ENCODE peak calls at places on chromosomes 2 and 18, in six cellular contexts. One of them, this sample, is unnamed.
A peak's percentile ranks its signal among the peaks of the same experiment; 100 is the strongest.

GRCh38 chr2:58436842-58437241 is 195.7 kb upstream of the FANCL start:
- DNase-seq in heart right ventricle: no peak
- DNase-seq in GM23338: no peak
- DNase-seq in CD8-positive, alpha-beta T cell: no peak
- DNase-seq in pancreas: no peak
- DNase-seq in cardiac muscle cell: no peak
- DNase-seq in this sample: no peak

GRCh38 chr2:1546023-1546591 is 132.8 kb downstream of the TPO start:
- DNase-seq in heart right ventricle: peak; percentile 33
- DNase-seq in CD8-positive, alpha-beta T cell: peak; percentile 20
- DNase-seq in GM23338: peak; percentile 75
- DNase-seq in pancreas: no peak
- DNase-seq in cardiac muscle cell: peak; percentile 69
- DNase-seq in this sample: no peak

GRCh38 chr2:99935662-99936061 is 206.7 kb downstream of the AFF3 start:
- DNase-seq in CD8-positive, alpha-beta T cell: no peak
- DNase-seq in heart right ventricle: no peak
- DNase-seq in GM23338: no peak
- DNase-seq in cardiac muscle cell: no peak
- DNase-seq in pancreas: no peak
- DNase-seq in this sample: no peak

GRCh38 chr2:88638743-88639142 is 11.5 kb upstream of the EIF2AK3 start:
- DNase-seq in pancreas: no peak
- DNase-seq in heart right ventricle: no peak
- DNase-seq in cardiac muscle cell: peak; percentile 40
- DNase-seq in CD8-positive, alpha-beta T cell: no peak
- DNase-seq in GM23338: no peak
- DNase-seq in this sample: no peak

GRCh38 chr2:230325316-230326243 is 1.4 kb upstream of the SP140L start:
- DNase-seq in cardiac muscle cell: no peak
- DNase-seq in heart right ventricle: no peak
- DNase-seq in pancreas: no peak
- DNase-seq in GM23338: no peak
- DNase-seq in CD8-positive, alpha-beta T cell: no peak
- DNase-seq in this sample: no peak

GRCh38 chr2:234427081-234428058 is 69.5 kb downstream of the ARL4C start:
- DNase-seq in pancreas: no peak
- DNase-seq in heart right ventricle: no peak
- DNase-seq in GM23338: peak; percentile 93
- DNase-seq in CD8-positive, alpha-beta T cell: peak; percentile 27
- DNase-seq in cardiac muscle cell: peak; percentile 92
- DNase-seq in this sample: no peak

GRCh38 chr18:23053756-23054457 is 81.4 kb upstream of the CABLES1 start:
- DNase-seq in pancreas: no peak
- DNase-seq in CD8-positive, alpha-beta T cell: no peak
- DNase-seq in cardiac muscle cell: peak; percentile 73
- DNase-seq in GM23338: peak; percentile 92
- DNase-seq in heart right ventricle: no peak
- DNase-seq in this sample: no peak

GRCh38 chr2:238731961-238732360 is 115.9 kb upstream of the TWIST2 start:
- DNase-seq in GM23338: no peak
- DNase-seq in pancreas: no peak
- DNase-seq in heart right ventricle: no peak
- DNase-seq in cardiac muscle cell: peak; percentile 65
- DNase-seq in CD8-positive, alpha-beta T cell: no peak
- DNase-seq in this sample: no peak

GRCh38 chr2:203580846-203581245 is 45.7 kb upstream of the RAPH1 start:
- DNase-seq in cardiac muscle cell: no peak
- DNase-seq in heart right ventricle: no peak
- DNase-seq in pancreas: no peak
- DNase-seq in GM23338: no peak
- DNase-seq in CD8-positive, alpha-beta T cell: no peak
- DNase-seq in this sample: no peak

GRCh38 chr2:186852508-186852907 is 3.5 kb upstream of the ZSWIM2 start:
- DNase-seq in pancreas: no peak
- DNase-seq in GM23338: no peak
- DNase-seq in CD8-positive, alpha-beta T cell: no peak
- DNase-seq in heart right ventricle: no peak
- DNase-seq in cardiac muscle cell: no peak
- DNase-seq in this sample: no peak

GRCh38 chr2:32356735-32357544 is at the start of gene BIRC6:
- DNase-seq in GM23338: peak; percentile 97
- DNase-seq in cardiac muscle cell: peak; percentile 98
- DNase-seq in CD8-positive, alpha-beta T cell: peak; percentile 93
- DNase-seq in pancreas: peak; percentile 99
- DNase-seq in heart right ventricle: peak; percentile 98
- DNase-seq in this sample: peak; percentile 96

GRCh38 chr2:106343274-106343673 is 124.9 kb downstream of the RGPD3 start:
- DNase-seq in cardiac muscle cell: no peak
- DNase-seq in heart right ventricle: no peak
- DNase-seq in GM23338: no peak
- DNase-seq in pancreas: no peak
- DNase-seq in CD8-positive, alpha-beta T cell: no peak
- DNase-seq in this sample: no peak

GRCh38 chr18:68244786-68245185 is 470.1 kb downstream of the TMX3 start:
- DNase-seq in heart right ventricle: no peak
- DNase-seq in CD8-positive, alpha-beta T cell: no peak
- DNase-seq in cardiac muscle cell: peak; percentile 29
- DNase-seq in GM23338: no peak
- DNase-seq in pancreas: no peak
- DNase-seq in this sample: no peak

GRCh38 chr2:96409543-96410184 is 74.1 kb downstream of the NCAPH start:
- DNase-seq in heart right ventricle: peak; percentile 18
- DNase-seq in GM23338: no peak
- DNase-seq in pancreas: peak; percentile 51
- DNase-seq in cardiac muscle cell: peak; percentile 73
- DNase-seq in CD8-positive, alpha-beta T cell: no peak
- DNase-seq in this sample: no peak

GRCh38 chr18:66344227-66344626 is 259.7 kb downstream of the CDH19 start:
- DNase-seq in GM23338: no peak
- DNase-seq in pancreas: no peak
- DNase-seq in CD8-positive, alpha-beta T cell: no peak
- DNase-seq in heart right ventricle: no peak
- DNase-seq in cardiac muscle cell: no peak
- DNase-seq in this sample: no peak

GRCh38 chr18:13973061-13973460 is 57.7 kb upstream of the MC2R start:
- DNase-seq in heart right ventricle: no peak
- DNase-seq in GM23338: peak; percentile 46
- DNase-seq in pancreas: no peak
- DNase-seq in CD8-positive, alpha-beta T cell: no peak
- DNase-seq in cardiac muscle cell: no peak
- DNase-seq in this sample: no peak
- TF ChIP-seq CTCF in heart right ventricle: no peak
- TF ChIP-seq CTCF in GM23338: peak; percentile 54
- TF ChIP-seq CTCF in pancreas: no peak
- TF ChIP-seq CTCF in CD8-positive, alpha-beta T cell: no peak
- TF ChIP-seq CTCF in cardiac muscle cell: no peak
- TF ChIP-seq CTCF in this sample: no peak

GRCh38 chr18:33051397-33051796 is 278.6 kb upstream of the KLHL14 start:
- DNase-seq in cardiac muscle cell: no peak
- DNase-seq in pancreas: no peak
- DNase-seq in GM23338: no peak
- DNase-seq in CD8-positive, alpha-beta T cell: no peak
- DNase-seq in heart right ventricle: no peak
- DNase-seq in this sample: no peak
- H3K27ac ChIP-seq in cardiac muscle cell: no peak overlapping the region
- H3K27ac ChIP-seq in pancreas: no peak overlapping the region
- H3K27ac ChIP-seq in GM23338: no peak overlapping the region
- H3K27ac ChIP-seq in CD8-positive, alpha-beta T cell: no peak overlapping the region
- H3K27ac ChIP-seq in heart right ventricle: no peak overlapping the region
- H3K27ac ChIP-seq in this sample: no peak overlapping the region

DNA sequence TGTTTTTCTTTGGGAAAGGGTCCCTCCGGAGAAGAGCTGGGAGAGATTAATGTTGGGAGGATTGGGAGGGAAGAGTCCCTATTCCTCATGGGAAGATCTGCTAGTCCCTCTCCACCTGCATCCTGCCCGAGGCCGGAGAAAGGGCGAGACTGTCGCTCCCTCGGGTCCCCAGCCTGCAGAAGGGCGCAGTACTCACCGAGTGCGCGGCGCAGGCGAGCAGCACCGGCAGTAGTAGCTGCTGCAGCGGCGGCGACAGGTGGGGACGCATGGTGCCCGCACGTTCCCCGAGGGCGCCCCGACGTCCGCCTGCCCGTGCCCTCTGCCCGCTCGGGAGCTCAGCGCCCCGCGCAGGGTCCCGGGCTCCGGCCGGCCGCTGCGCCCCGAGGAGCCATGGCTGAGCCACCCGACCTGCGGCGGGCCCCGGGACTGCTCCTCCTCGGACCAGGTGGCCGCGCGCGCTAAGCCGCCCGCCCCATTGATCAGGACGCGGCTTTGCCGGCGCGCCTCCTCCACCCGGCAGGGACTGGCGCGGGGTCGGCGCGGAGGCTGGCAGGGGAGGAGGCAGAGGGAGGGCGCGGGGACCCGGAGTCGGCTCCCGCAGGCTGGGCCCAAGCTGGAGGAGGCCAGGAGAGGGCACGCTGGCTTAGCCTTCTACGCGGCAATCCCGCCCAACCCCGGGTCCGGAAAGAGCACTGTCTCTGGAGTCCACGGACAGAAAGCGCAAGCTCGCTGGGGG is at the start of gene SCTR:
- DNase-seq in heart right ventricle: no peak
- DNase-seq in pancreas: peak; percentile 29
- DNase-seq in GM23338: peak; percentile 69
- DNase-seq in CD8-positive, alpha-beta T cell: no peak
- DNase-seq in cardiac muscle cell: no peak
- DNase-seq in this sample: no peak
- TF ChIP-seq CTCF in heart right ventricle: no peak
- TF ChIP-seq CTCF in pancreas: no peak
- TF ChIP-seq CTCF in GM23338: peak; percentile 9
- TF ChIP-seq CTCF in CD8-positive, alpha-beta T cell: no peak
- TF ChIP-seq CTCF in cardiac muscle cell: no peak
- TF ChIP-seq CTCF in this sample: no peak

GRCh38 chr2:144686518-144687215 is 166.7 kb upstream of the ZEB2 start:
- DNase-seq in CD8-positive, alpha-beta T cell: no peak
- DNase-seq in heart right ventricle: no peak
- DNase-seq in pancreas: no peak
- DNase-seq in cardiac muscle cell: no peak
- DNase-seq in GM23338: no peak
- DNase-seq in this sample: no peak
- H3K27ac ChIP-seq in CD8-positive, alpha-beta T cell: no peak overlapping the region
- H3K27ac ChIP-seq in heart right ventricle: no peak overlapping the region
- H3K27ac ChIP-seq in pancreas: no peak overlapping the region
- H3K27ac ChIP-seq in cardiac muscle cell: no peak overlapping the region
- H3K27ac ChIP-seq in GM23338: no peak overlapping the region
- H3K27ac ChIP-seq in this sample: peak overlapping the region; percentile 22

DNA sequence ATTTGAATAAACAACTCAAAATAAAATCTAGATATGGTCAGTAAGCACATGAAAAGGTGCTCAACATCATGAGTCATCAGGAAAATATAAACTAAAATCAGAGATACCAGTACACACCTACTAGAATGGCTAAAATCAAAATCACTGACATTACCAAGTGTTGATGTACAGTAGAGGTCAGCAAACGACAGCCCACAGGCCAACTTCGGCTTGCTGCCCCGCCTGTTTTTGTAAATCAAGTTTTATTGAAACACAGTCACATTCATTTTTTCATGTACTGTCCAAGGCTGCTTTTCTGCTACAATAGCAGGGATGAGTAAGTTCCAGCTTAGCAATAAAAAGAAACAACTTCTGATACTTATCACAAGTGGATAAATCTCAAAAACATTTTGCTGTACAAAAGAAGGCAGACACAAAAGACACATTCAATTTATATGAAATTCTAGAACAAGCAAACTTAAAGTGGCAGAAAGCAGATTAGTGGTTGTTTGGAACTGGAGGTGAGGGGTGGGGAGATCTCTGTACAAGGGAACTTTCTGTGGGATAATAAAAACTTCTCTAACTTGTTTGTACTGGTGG is 32.1 kb downstream of the TRAK2 start:
- DNase-seq in GM23338: no peak
- DNase-seq in pancreas: no peak
- DNase-seq in heart right ventricle: no peak
- DNase-seq in cardiac muscle cell: no peak
- DNase-seq in CD8-positive, alpha-beta T cell: no peak
- DNase-seq in this sample: no peak
- TF ChIP-seq CTCF in GM23338: peak; percentile 28
- TF ChIP-seq CTCF in pancreas: no peak
- TF ChIP-seq CTCF in heart right ventricle: no peak
- TF ChIP-seq CTCF in cardiac muscle cell: no peak
- TF ChIP-seq CTCF in CD8-positive, alpha-beta T cell: no peak
- TF ChIP-seq CTCF in this sample: no peak

GRCh38 chr2:78768016-78768415 is 257.5 kb upstream of the REG3G start:
- DNase-seq in CD8-positive, alpha-beta T cell: no peak
- DNase-seq in GM23338: peak; percentile 29
- DNase-seq in pancreas: no peak
- DNase-seq in heart right ventricle: no peak
- DNase-seq in cardiac muscle cell: no peak
- DNase-seq in this sample: no peak
- H3K27ac ChIP-seq in CD8-positive, alpha-beta T cell: no peak overlapping the region
- H3K27ac ChIP-seq in GM23338: no peak overlapping the region
- H3K27ac ChIP-seq in pancreas: no peak overlapping the region
- H3K27ac ChIP-seq in heart right ventricle: no peak overlapping the region
- H3K27ac ChIP-seq in cardiac muscle cell: no peak overlapping the region
- H3K27ac ChIP-seq in this sample: no peak overlapping the region

GRCh38 chr2:47141520-47141919 is 13.6 kb downstream of the STPG4 start:
- DNase-seq in CD8-positive, alpha-beta T cell: no peak
- DNase-seq in cardiac muscle cell: no peak
- DNase-seq in pancreas: no peak
- DNase-seq in heart right ventricle: no peak
- DNase-seq in GM23338: no peak
- DNase-seq in this sample: no peak
- TF ChIP-seq CTCF in CD8-positive, alpha-beta T cell: no peak
- TF ChIP-seq CTCF in cardiac muscle cell: no peak
- TF ChIP-seq CTCF in pancreas: no peak
- TF ChIP-seq CTCF in heart right ventricle: no peak
- TF ChIP-seq CTCF in GM23338: no peak
- TF ChIP-seq CTCF in this sample: no peak

This sample was measured in dorsolateral prefrontal cortex.